ENCODE peak calls at places on chromosomes 2 and 18, in eight cellular contexts. V, C, Y, T, I, X, B and D are unnamed samples.

GRCh38 chr2:131022731-131023130 is 70.5 kb downstream of the FAM168B start:
- DNase-seq in V (no peak), Y (no peak), I (no peak), T (no peak), X (no peak), B (no peak), C (peak; percentile 45), D (no peak)

GRCh38 chr2:48844418-48845155 is 89.1 kb upstream of the LHCGR start:
- DNase-seq in X (no peak), T (no peak), Y (no peak), C (peak; percentile 88), I (no peak), B (no peak), V (no peak), D (no peak)

GRCh38 chr2:128358941-128359731 is 40.5 kb upstream of the HS6ST1 start:
- DNase-seq in T (no peak), C (no peak), X (no peak), I (no peak), Y (no peak), V (no peak), B (no peak), D (no peak)

GRCh38 chr2:37816036-37816435 is 109.1 kb upstream of the RMDN2 start:
- DNase-seq in I (no peak), V (no peak), C (no peak), T (no peak), B (no peak), X (no peak), Y (no peak), D (no peak)

GRCh38 chr18:53790817-53791216 is 433.7 kb downstream of the MBD2 start:
- DNase-seq in V (no peak), Y (no peak), I (no peak), T (no peak), X (no peak), B (no peak), C (no peak), D (no peak)

GRCh38 chr18:9987931-9988330 is 74.1 kb downstream of the VAPA start:
- DNase-seq in T (no peak), C (no peak), V (no peak), B (no peak), I (no peak), X (no peak), Y (no peak), D (no peak)

GRCh38 chr18:23826850-23827620 is 137.8 kb downstream of the LAMA3 start:
- DNase-seq in B (no peak), V (no peak), I (no peak), C (no peak), X (no peak), Y (no peak), T (no peak), D (no peak)

GRCh38 chr2:126971481-126972271 is 73.0 kb downstream of the TEX51 start:
- DNase-seq in C (peak; percentile 39), X (peak; percentile 68), T (peak; percentile 6), I (peak; percentile 58), V (peak; percentile 57), Y (peak; percentile 51), B (peak; percentile 89), D (peak; percentile 43)

GRCh38 chr2:216516730-216517350 is 18.2 kb downstream of the RPL37A start:
- DNase-seq in I (no peak), C (peak; percentile 74), T (no peak), V (no peak), X (no peak), B (no peak), Y (no peak), D (no peak)

GRCh38 chr2:218478544-218478943 is 59.6 kb downstream of the VIL1 start:
- DNase-seq in X (no peak), V (no peak), T (no peak), I (no peak), B (no peak), C (no peak), Y (no peak), D (no peak)

GRCh38 chr2:10303634-10304378 is 1.1 kb downstream of the HPCAL1 start:
- DNase-seq in B (peak; percentile 14), V (no peak), Y (peak; percentile 56), C (peak; percentile 56), X (no peak), I (peak; percentile 30), T (no peak), D (peak; percentile 35)

GRCh38 chr2:201235865-201236811 is 24.2 kb upstream of the CASP8 start:
- DNase-seq in V (no peak), I (peak; percentile 24), Y (peak; percentile 67), C (peak; percentile 78), B (no peak), T (peak; percentile 2), X (no peak), D (peak; percentile 58)

GRCh38 chr2:216733046-216733445 is 37.7 kb upstream of the IGFBP5 start:
- DNase-seq in X (no peak), T (no peak), V (no peak), B (no peak), C (no peak), I (no peak), Y (no peak), D (no peak)

GRCh38 chr18:8505036-8505435 is 104.2 kb upstream of the RAB12 start:
- DNase-seq in Y (no peak), C (no peak), T (no peak), B (no peak), I (no peak), V (no peak), X (peak; percentile 22), D (no peak)

GRCh38 chr2:1823187-1824169 is 79.2 kb upstream of the PXDN start:
- DNase-seq in I (no peak), V (no peak), C (no peak), Y (no peak), B (no peak), X (no peak), T (no peak), D (no peak)

GRCh38 chr2:40244251-40245010 is 207.5 kb downstream of the SLC8A1 start:
- DNase-seq in X (peak; percentile 22), B (no peak), V (no peak), I (peak; percentile 11), C (peak; percentile 75), Y (no peak), T (no peak), D (no peak)

GRCh38 chr2:106584304-106584954 is 97.3 kb downstream of the CD8B2 start:
- DNase-seq in I (no peak), T (no peak), B (no peak), C (no peak), V (no peak), Y (no peak), X (no peak), D (no peak)

GRCh38 chr2:29106980-29107388 is 8.2 kb upstream of the CLIP4 start:
- DNase-seq in V (no peak), B (peak; percentile 38), C (peak; percentile 72), T (no peak), X (no peak), Y (no peak), I (no peak), D (no peak)

GRCh38 chr2:118169359-118170005 is 81.2 kb downstream of the INSIG2 start:
- DNase-seq in X (no peak), B (no peak), Y (peak; percentile 7), C (no peak), I (no peak), T (no peak), V (peak; percentile 11), D (peak; percentile 65)

GRCh38 chr2:85674417-85674816 is 6.4 kb upstream of the SFTPB start:
- DNase-seq in T (no peak), Y (no peak), X (no peak), I (no peak), V (no peak), C (no peak), B (no peak), D (no peak)

GRCh38 chr2:146917430-146918037 is 927.3 kb upstream of the ACVR2A start:
- DNase-seq in I (no peak), C (no peak), V (no peak), Y (no peak), B (no peak), T (no peak), X (no peak), D (no peak)

GRCh38 chr2:197212344-197213262 is 98.0 kb downstream of the ANKRD44 start:
- DNase-seq in V (no peak), C (peak; percentile 49), B (peak; percentile 5), X (no peak), Y (peak; percentile 55), T (no peak), I (no peak), D (peak; percentile 32)